ENCODE peak calls at places on chromosomes 6 and 20, in four cellular contexts. Q, I, P and F are unnamed samples.
A peak's percentile ranks its signal among the peaks of the same experiment; 100 is the strongest.

GRCh38 chr20:58892126-58892931 is 39.8 kb downstream of the GNAS start:
- DNase-seq in P (peak; percentile 92), I (peak; percentile 82), Q (peak; percentile 53), F (peak; percentile 87)

GRCh38 chr6:106751501-106752252 is 122.3 kb downstream of the QRSL1 start:
- DNase-seq in Q (peak; percentile 17), I (no peak), P (no peak), F (peak; percentile 54)

GRCh38 chr6:139406577-139407343 is 32.3 kb upstream of the CITED2 start:
- DNase-seq in I (no peak), P (no peak), Q (no peak), F (no peak)

GRCh38 chr20:62134735-62135231 is 8.4 kb downstream of the PSMA7 start:
- DNase-seq in P (no peak), I (no peak), Q (peak; percentile 23), F (no peak)

GRCh38 chr6:3382399-3383279 is 74.2 kb downstream of the SLC22A23 start:
- DNase-seq in I (no peak), Q (no peak), P (no peak), F (peak; percentile 23)

GRCh38 chr6:12033770-12034169 is 21.7 kb downstream of the HIVEP1 start:
- DNase-seq in I (no peak), Q (no peak), P (no peak), F (no peak)

GRCh38 chr6:117477988-117478852 is 4.3 kb upstream of the DCBLD1 start:
- DNase-seq in P (peak; percentile 37), I (no peak), Q (peak; percentile 16), F (no peak)

GRCh38 chr6:96809119-96809518 is 28.2 kb downstream of the GPR63 start:
- DNase-seq in P (no peak), Q (no peak), I (no peak), F (no peak)

GRCh38 chr6:31053873-31054272 is 43.6 kb downstream of the MUC22 start:
- DNase-seq in P (no peak), Q (no peak), I (peak; percentile 28), F (no peak)